ENCODE peak calls at places on chromosomes 6 and 20, in six cellular contexts. P is B cell; O is AG08396; Q is stimulated activated CD4-positive, alpha-beta T cell treated with anti-CD3 and anti-CD28 coated beads, Interleukin-2, amount 100 ng/mL, for 4 hours; U is iPS-NIHi11; V is hippocampal formation. T is an unnamed sample.

GRCh38 chr20:3768342-3769130 is 983 bp upstream of the ADISSP start:
- DNase-seq in P (peak), O (peak), Q (peak), U (peak), V (peak), T (peak)

GRCh38 chr6:95786802-95787201 is 209.5 kb downstream of the MANEA start:
- DNase-seq in P (no peak), O (no peak), Q (no peak), U (no peak), V (no peak), T (no peak)

GRCh38 chr6:2244261-2245102 is 923 bp downstream of the GMDS start:
- DNase-seq in P (no peak), O (no peak), Q (no peak), U (no peak), V (no peak), T (no peak)

GRCh38 chr6:78700997-78701396 is 166.4 kb upstream of the IRAK1BP1 start:
- DNase-seq in P (no peak), O (no peak), Q (no peak), U (no peak), V (no peak), T (no peak)

GRCh38 chr20:64110411-64111068 is 3.2 kb upstream of the NPBWR2 start:
- DNase-seq in P (no peak), O (no peak), Q (no peak), U (no peak), V (no peak), T (no peak)

GRCh38 chr6:46993846-46994245 is 48.3 kb downstream of the ADGRF1 start:
- DNase-seq in P (no peak), O (peak), Q (no peak), U (no peak), V (no peak), T (peak)

GRCh38 chr6:111468329-111469012 is 14.5 kb downstream of the REV3L start:
- DNase-seq in P (no peak), O (no peak), Q (no peak), U (no peak), V (no peak), T (no peak)

GRCh38 chr20:4809707-4810106 is 88.0 kb downstream of the PRND start:
- DNase-seq in P (no peak), O (no peak), Q (no peak), U (no peak), V (no peak), T (no peak)

GRCh38 chr6:40825085-40825484 is 213.9 kb downstream of the UNC5CL start:
- DNase-seq in P (no peak), O (no peak), Q (no peak), U (no peak), V (no peak), T (no peak)

GRCh38 chr20:50121858-50122271 is 8.9 kb upstream of the UBE2V1 start:
- DNase-seq in P (no peak), O (peak), Q (no peak), U (peak), V (no peak), T (peak)

GRCh38 chr6:20211037-20211940 is 980 bp downstream of the MBOAT1 start:
- DNase-seq in P (no peak), O (no peak), Q (no peak), U (peak), V (no peak), T (peak)

GRCh38 chr6:2799936-2800527 is 34.8 kb downstream of the WRNIP1 start:
- DNase-seq in P (no peak), O (no peak), Q (no peak), U (no peak), V (no peak), T (no peak)

GRCh38 chr6:167351656-167352354 is 26.9 kb downstream of the TTLL2 start:
- DNase-seq in P (no peak), O (no peak), Q (no peak), U (no peak), V (no peak), T (no peak)

GRCh38 chr20:50138479-50139393 is 14.8 kb downstream of the PEDS1 start:
- DNase-seq in P (no peak), O (no peak), Q (no peak), U (peak), V (peak), T (no peak)

GRCh38 chr6:126312013-126312665 is 27.8 kb upstream of the CENPW start:
- DNase-seq in P (no peak), O (peak), Q (no peak), U (peak), V (no peak), T (peak)

GRCh38 chr20:50967621-50968020 is 9.0 kb downstream of the MOCS3 start:
- DNase-seq in P (no peak), O (no peak), Q (no peak), U (no peak), V (no peak), T (no peak)

GRCh38 chr20:62914970-62915457 is 11.3 kb downstream of the DIDO1 start:
- DNase-seq in P (no peak), O (peak), Q (no peak), U (peak), V (peak), T (no peak)

GRCh38 chr6:17589402-17590116 is 10.5 kb upstream of the FAM8A1 start:
- DNase-seq in P (no peak), O (peak), Q (no peak), U (peak), V (peak), T (peak)

GRCh38 chr20:3707508-3707899 is 4.9 kb downstream of the SIGLEC1 start:
- DNase-seq in P (no peak), O (no peak), Q (no peak), U (no peak), V (no peak), T (no peak)

GRCh38 chr6:137219664-137220252 is 573 bp upstream of the IFNGR1 start:
- DNase-seq in P (no peak), O (no peak), Q (no peak), U (no peak), V (no peak), T (no peak)

GRCh38 chr6:4059115-4059777 is 19.7 kb downstream of the FAM217A start:
- DNase-seq in P (no peak), O (peak), Q (peak), U (peak), V (no peak), T (peak)

GRCh38 chr6:30555428-30556005 is 772 bp downstream of the GNL1 start:
- DNase-seq in P (no peak), O (peak), Q (no peak), U (peak), V (no peak), T (peak)

T was measured in RKO.